ENCODE peak calls at places on chromosome 20, in seven cellular contexts. One of them, this sample, is unnamed.

GRCh38 chr20:41121399-41121798 is 15.9 kb upstream of the PLCG1 start:
- DNase-seq in Caki2: no peak
- DNase-seq in stimulated activated naive CD4-positive, alpha-beta T cell treated with Interleukin-2 at 50 U/mL for 16 hours: no peak
- DNase-seq in naive B cell: no peak
- DNase-seq in stimulated activated CD4-positive, alpha-beta T cell treated with anti-CD3 and anti-CD28 coated beads, Interleukin-4, amount 100 ng/mL, for 1 hour: no peak
- DNase-seq in dorsolateral prefrontal cortex: no peak
- DNase-seq in activated CD4-positive, CD25-positive, alpha-beta regulatory T cell treated with anti-CD3 and anti-CD28 coated beads, Interleukin-2, amount 50 U/mL, for 72 hours: no peak
- DNase-seq in this sample: no peak

GRCh38 chr20:44301285-44301684 is 9.7 kb downstream of the FITM2 start:
- DNase-seq in stimulated activated CD4-positive, alpha-beta T cell treated with anti-CD3 and anti-CD28 coated beads, Interleukin-4, amount 100 ng/mL, for 1 hour: no peak
- DNase-seq in dorsolateral prefrontal cortex: no peak
- DNase-seq in naive B cell: no peak
- DNase-seq in stimulated activated naive CD4-positive, alpha-beta T cell treated with Interleukin-2 at 50 U/mL for 16 hours: no peak
- DNase-seq in activated CD4-positive, CD25-positive, alpha-beta regulatory T cell treated with anti-CD3 and anti-CD28 coated beads, Interleukin-2, amount 50 U/mL, for 72 hours: no peak
- DNase-seq in Caki2: no peak
- DNase-seq in this sample: no peak

GRCh38 chr20:11553603-11554002 is 364.1 kb upstream of the BTBD3 start:
- DNase-seq in naive B cell: no peak
- DNase-seq in dorsolateral prefrontal cortex: no peak
- DNase-seq in activated CD4-positive, CD25-positive, alpha-beta regulatory T cell treated with anti-CD3 and anti-CD28 coated beads, Interleukin-2, amount 50 U/mL, for 72 hours: no peak
- DNase-seq in Caki2: peak; percentile 19
- DNase-seq in stimulated activated naive CD4-positive, alpha-beta T cell treated with Interleukin-2 at 50 U/mL for 16 hours: no peak
- DNase-seq in stimulated activated CD4-positive, alpha-beta T cell treated with anti-CD3 and anti-CD28 coated beads, Interleukin-4, amount 100 ng/mL, for 1 hour: no peak
- DNase-seq in this sample: no peak

GRCh38 chr20:45358282-45359068 is 4.5 kb upstream of the SYS1 start:
- DNase-seq in activated CD4-positive, CD25-positive, alpha-beta regulatory T cell treated with anti-CD3 and anti-CD28 coated beads, Interleukin-2, amount 50 U/mL, for 72 hours: no peak
- DNase-seq in stimulated activated CD4-positive, alpha-beta T cell treated with anti-CD3 and anti-CD28 coated beads, Interleukin-4, amount 100 ng/mL, for 1 hour: no peak
- DNase-seq in naive B cell: no peak
- DNase-seq in dorsolateral prefrontal cortex: peak; percentile 71
- DNase-seq in Caki2: no peak
- DNase-seq in stimulated activated naive CD4-positive, alpha-beta T cell treated with Interleukin-2 at 50 U/mL for 16 hours: no peak
- DNase-seq in this sample: peak; percentile 68

GRCh38 chr20:62840244-62841197 is 21.1 kb downstream of the TCFL5 start:
- DNase-seq in dorsolateral prefrontal cortex: no peak
- DNase-seq in activated CD4-positive, CD25-positive, alpha-beta regulatory T cell treated with anti-CD3 and anti-CD28 coated beads, Interleukin-2, amount 50 U/mL, for 72 hours: no peak
- DNase-seq in stimulated activated CD4-positive, alpha-beta T cell treated with anti-CD3 and anti-CD28 coated beads, Interleukin-4, amount 100 ng/mL, for 1 hour: no peak
- DNase-seq in naive B cell: no peak
- DNase-seq in stimulated activated naive CD4-positive, alpha-beta T cell treated with Interleukin-2 at 50 U/mL for 16 hours: no peak
- DNase-seq in Caki2: no peak
- DNase-seq in this sample: no peak

GRCh38 chr20:36154696-36155628 is at the start of gene EPB41L1:
- DNase-seq in activated CD4-positive, CD25-positive, alpha-beta regulatory T cell treated with anti-CD3 and anti-CD28 coated beads, Interleukin-2, amount 50 U/mL, for 72 hours: no peak
- DNase-seq in naive B cell: peak; percentile 9
- DNase-seq in dorsolateral prefrontal cortex: no peak
- DNase-seq in Caki2: no peak
- DNase-seq in stimulated activated CD4-positive, alpha-beta T cell treated with anti-CD3 and anti-CD28 coated beads, Interleukin-4, amount 100 ng/mL, for 1 hour: no peak
- DNase-seq in stimulated activated naive CD4-positive, alpha-beta T cell treated with Interleukin-2 at 50 U/mL for 16 hours: no peak
- DNase-seq in this sample: peak; percentile 46

GRCh38 chr20:64077876-64078551 is 1.3 kb downstream of the RGS19 start:
- DNase-seq in stimulated activated naive CD4-positive, alpha-beta T cell treated with Interleukin-2 at 50 U/mL for 16 hours: peak; percentile 36
- DNase-seq in Caki2: no peak
- DNase-seq in dorsolateral prefrontal cortex: no peak
- DNase-seq in activated CD4-positive, CD25-positive, alpha-beta regulatory T cell treated with anti-CD3 and anti-CD28 coated beads, Interleukin-2, amount 50 U/mL, for 72 hours: no peak
- DNase-seq in stimulated activated CD4-positive, alpha-beta T cell treated with anti-CD3 and anti-CD28 coated beads, Interleukin-4, amount 100 ng/mL, for 1 hour: peak; percentile 44
- DNase-seq in naive B cell: peak; percentile 85
- DNase-seq in this sample: no peak

GRCh38 chr20:31903630-31904386 is 33.4 kb downstream of the TTLL9 start:
- DNase-seq in stimulated activated CD4-positive, alpha-beta T cell treated with anti-CD3 and anti-CD28 coated beads, Interleukin-4, amount 100 ng/mL, for 1 hour: no peak
- DNase-seq in naive B cell: no peak
- DNase-seq in dorsolateral prefrontal cortex: no peak
- DNase-seq in activated CD4-positive, CD25-positive, alpha-beta regulatory T cell treated with anti-CD3 and anti-CD28 coated beads, Interleukin-2, amount 50 U/mL, for 72 hours: no peak
- DNase-seq in stimulated activated naive CD4-positive, alpha-beta T cell treated with Interleukin-2 at 50 U/mL for 16 hours: no peak
- DNase-seq in Caki2: no peak
- DNase-seq in this sample: no peak

GRCh38 chr20:13221673-13222318 is 722 bp downstream of the ISM1 start:
- DNase-seq in naive B cell: no peak
- DNase-seq in Caki2: peak; percentile 81
- DNase-seq in stimulated activated CD4-positive, alpha-beta T cell treated with anti-CD3 and anti-CD28 coated beads, Interleukin-4, amount 100 ng/mL, for 1 hour: peak; percentile 72
- DNase-seq in stimulated activated naive CD4-positive, alpha-beta T cell treated with Interleukin-2 at 50 U/mL for 16 hours: peak; percentile 52
- DNase-seq in activated CD4-positive, CD25-positive, alpha-beta regulatory T cell treated with anti-CD3 and anti-CD28 coated beads, Interleukin-2, amount 50 U/mL, for 72 hours: peak; percentile 49
- DNase-seq in dorsolateral prefrontal cortex: peak; percentile 33
- DNase-seq in this sample: peak; percentile 23

GRCh38 chr20:37498066-37498702 is 22.9 kb upstream of the NNAT start:
- DNase-seq in stimulated activated CD4-positive, alpha-beta T cell treated with anti-CD3 and anti-CD28 coated beads, Interleukin-4, amount 100 ng/mL, for 1 hour: no peak
- DNase-seq in activated CD4-positive, CD25-positive, alpha-beta regulatory T cell treated with anti-CD3 and anti-CD28 coated beads, Interleukin-2, amount 50 U/mL, for 72 hours: no peak
- DNase-seq in dorsolateral prefrontal cortex: no peak
- DNase-seq in naive B cell: no peak
- DNase-seq in stimulated activated naive CD4-positive, alpha-beta T cell treated with Interleukin-2 at 50 U/mL for 16 hours: no peak
- DNase-seq in Caki2: no peak
- DNase-seq in this sample: no peak

GRCh38 chr20:51725584-51726176 is 42.5 kb downstream of the ATP9A start:
- DNase-seq in stimulated activated naive CD4-positive, alpha-beta T cell treated with Interleukin-2 at 50 U/mL for 16 hours: no peak
- DNase-seq in stimulated activated CD4-positive, alpha-beta T cell treated with anti-CD3 and anti-CD28 coated beads, Interleukin-4, amount 100 ng/mL, for 1 hour: no peak
- DNase-seq in dorsolateral prefrontal cortex: no peak
- DNase-seq in naive B cell: no peak
- DNase-seq in Caki2: no peak
- DNase-seq in activated CD4-positive, CD25-positive, alpha-beta regulatory T cell treated with anti-CD3 and anti-CD28 coated beads, Interleukin-2, amount 50 U/mL, for 72 hours: no peak
- DNase-seq in this sample: no peak

GRCh38 chr20:46767127-46767761 is 57.8 kb downstream of the SLC2A10 start:
- DNase-seq in stimulated activated CD4-positive, alpha-beta T cell treated with anti-CD3 and anti-CD28 coated beads, Interleukin-4, amount 100 ng/mL, for 1 hour: no peak
- DNase-seq in dorsolateral prefrontal cortex: no peak
- DNase-seq in naive B cell: no peak
- DNase-seq in stimulated activated naive CD4-positive, alpha-beta T cell treated with Interleukin-2 at 50 U/mL for 16 hours: no peak
- DNase-seq in Caki2: peak; percentile 11
- DNase-seq in activated CD4-positive, CD25-positive, alpha-beta regulatory T cell treated with anti-CD3 and anti-CD28 coated beads, Interleukin-2, amount 50 U/mL, for 72 hours: no peak
- DNase-seq in this sample: no peak

GRCh38 chr20:50645253-50646068 is 45.9 kb downstream of the RIPOR3 start:
- DNase-seq in stimulated activated CD4-positive, alpha-beta T cell treated with anti-CD3 and anti-CD28 coated beads, Interleukin-4, amount 100 ng/mL, for 1 hour: no peak
- DNase-seq in naive B cell: no peak
- DNase-seq in activated CD4-positive, CD25-positive, alpha-beta regulatory T cell treated with anti-CD3 and anti-CD28 coated beads, Interleukin-2, amount 50 U/mL, for 72 hours: no peak
- DNase-seq in Caki2: peak; percentile 98
- DNase-seq in stimulated activated naive CD4-positive, alpha-beta T cell treated with Interleukin-2 at 50 U/mL for 16 hours: no peak
- DNase-seq in dorsolateral prefrontal cortex: no peak
- DNase-seq in this sample: no peak

GRCh38 chr20:61951695-61952533 is 113.8 kb downstream of the TAF4 start:
- DNase-seq in dorsolateral prefrontal cortex: no peak
- DNase-seq in activated CD4-positive, CD25-positive, alpha-beta regulatory T cell treated with anti-CD3 and anti-CD28 coated beads, Interleukin-2, amount 50 U/mL, for 72 hours: no peak
- DNase-seq in naive B cell: no peak
- DNase-seq in Caki2: peak; percentile 35
- DNase-seq in stimulated activated naive CD4-positive, alpha-beta T cell treated with Interleukin-2 at 50 U/mL for 16 hours: no peak
- DNase-seq in stimulated activated CD4-positive, alpha-beta T cell treated with anti-CD3 and anti-CD28 coated beads, Interleukin-4, amount 100 ng/mL, for 1 hour: no peak
- DNase-seq in this sample: no peak

GRCh38 chr20:48999890-49000870 is 45.9 kb upstream of the CSE1L start:
- DNase-seq in naive B cell: no peak
- DNase-seq in Caki2: no peak
- DNase-seq in stimulated activated CD4-positive, alpha-beta T cell treated with anti-CD3 and anti-CD28 coated beads, Interleukin-4, amount 100 ng/mL, for 1 hour: no peak
- DNase-seq in dorsolateral prefrontal cortex: no peak
- DNase-seq in stimulated activated naive CD4-positive, alpha-beta T cell treated with Interleukin-2 at 50 U/mL for 16 hours: no peak
- DNase-seq in activated CD4-positive, CD25-positive, alpha-beta regulatory T cell treated with anti-CD3 and anti-CD28 coated beads, Interleukin-2, amount 50 U/mL, for 72 hours: no peak
- DNase-seq in this sample: no peak

GRCh38 chr20:61701401-61701800 is 364.3 kb downstream of the TAF4 start:
- DNase-seq in Caki2: no peak
- DNase-seq in activated CD4-positive, CD25-positive, alpha-beta regulatory T cell treated with anti-CD3 and anti-CD28 coated beads, Interleukin-2, amount 50 U/mL, for 72 hours: no peak
- DNase-seq in dorsolateral prefrontal cortex: no peak
- DNase-seq in stimulated activated CD4-positive, alpha-beta T cell treated with anti-CD3 and anti-CD28 coated beads, Interleukin-4, amount 100 ng/mL, for 1 hour: no peak
- DNase-seq in stimulated activated naive CD4-positive, alpha-beta T cell treated with Interleukin-2 at 50 U/mL for 16 hours: no peak
- DNase-seq in naive B cell: no peak
- DNase-seq in this sample: no peak

GRCh38 chr20:24755411-24755922 is 193.6 kb upstream of the CST7 start:
- DNase-seq in activated CD4-positive, CD25-positive, alpha-beta regulatory T cell treated with anti-CD3 and anti-CD28 coated beads, Interleukin-2, amount 50 U/mL, for 72 hours: no peak
- DNase-seq in dorsolateral prefrontal cortex: no peak
- DNase-seq in naive B cell: no peak
- DNase-seq in stimulated activated CD4-positive, alpha-beta T cell treated with anti-CD3 and anti-CD28 coated beads, Interleukin-4, amount 100 ng/mL, for 1 hour: no peak
- DNase-seq in stimulated activated naive CD4-positive, alpha-beta T cell treated with Interleukin-2 at 50 U/mL for 16 hours: no peak
- DNase-seq in Caki2: peak; percentile 81
- DNase-seq in this sample: no peak

GRCh38 chr20:361562-361961 is 14.7 kb downstream of the NRSN2 start:
- DNase-seq in naive B cell: no peak
- DNase-seq in stimulated activated naive CD4-positive, alpha-beta T cell treated with Interleukin-2 at 50 U/mL for 16 hours: no peak
- DNase-seq in Caki2: peak; percentile 94
- DNase-seq in dorsolateral prefrontal cortex: no peak
- DNase-seq in stimulated activated CD4-positive, alpha-beta T cell treated with anti-CD3 and anti-CD28 coated beads, Interleukin-4, amount 100 ng/mL, for 1 hour: no peak
- DNase-seq in activated CD4-positive, CD25-positive, alpha-beta regulatory T cell treated with anti-CD3 and anti-CD28 coated beads, Interleukin-2, amount 50 U/mL, for 72 hours: no peak
- DNase-seq in this sample: no peak

GRCh38 chr20:52983726-52984450 is 11.7 kb downstream of the TSHZ2 start:
- DNase-seq in Caki2: no peak
- DNase-seq in naive B cell: no peak
- DNase-seq in activated CD4-positive, CD25-positive, alpha-beta regulatory T cell treated with anti-CD3 and anti-CD28 coated beads, Interleukin-2, amount 50 U/mL, for 72 hours: no peak
- DNase-seq in stimulated activated CD4-positive, alpha-beta T cell treated with anti-CD3 and anti-CD28 coated beads, Interleukin-4, amount 100 ng/mL, for 1 hour: no peak
- DNase-seq in stimulated activated naive CD4-positive, alpha-beta T cell treated with Interleukin-2 at 50 U/mL for 16 hours: no peak
- DNase-seq in dorsolateral prefrontal cortex: no peak
- DNase-seq in this sample: no peak

GRCh38 chr20:7938058-7938457 is 2.2 kb downstream of the HAO1 start:
- DNase-seq in naive B cell: no peak
- DNase-seq in stimulated activated naive CD4-positive, alpha-beta T cell treated with Interleukin-2 at 50 U/mL for 16 hours: no peak
- DNase-seq in dorsolateral prefrontal cortex: no peak
- DNase-seq in Caki2: no peak
- DNase-seq in stimulated activated CD4-positive, alpha-beta T cell treated with anti-CD3 and anti-CD28 coated beads, Interleukin-4, amount 100 ng/mL, for 1 hour: no peak
- DNase-seq in activated CD4-positive, CD25-positive, alpha-beta regulatory T cell treated with anti-CD3 and anti-CD28 coated beads, Interleukin-2, amount 50 U/mL, for 72 hours: no peak
- DNase-seq in this sample: no peak

GRCh38 chr20:56628873-56629463 is at the start of gene TFAP2C:
- DNase-seq in stimulated activated naive CD4-positive, alpha-beta T cell treated with Interleukin-2 at 50 U/mL for 16 hours: no peak
- DNase-seq in stimulated activated CD4-positive, alpha-beta T cell treated with anti-CD3 and anti-CD28 coated beads, Interleukin-4, amount 100 ng/mL, for 1 hour: peak; percentile 12
- DNase-seq in dorsolateral prefrontal cortex: no peak
- DNase-seq in naive B cell: no peak
- DNase-seq in Caki2: peak; percentile 85
- DNase-seq in activated CD4-positive, CD25-positive, alpha-beta regulatory T cell treated with anti-CD3 and anti-CD28 coated beads, Interleukin-2, amount 50 U/mL, for 72 hours: no peak
- DNase-seq in this sample: no peak

GRCh38 chr20:60085551-60086132 is 127.4 kb downstream of the CDH26 start:
- DNase-seq in Caki2: no peak
- DNase-seq in stimulated activated CD4-positive, alpha-beta T cell treated with anti-CD3 and anti-CD28 coated beads, Interleukin-4, amount 100 ng/mL, for 1 hour: no peak
- DNase-seq in dorsolateral prefrontal cortex: peak; percentile 32
- DNase-seq in naive B cell: no peak
- DNase-seq in stimulated activated naive CD4-positive, alpha-beta T cell treated with Interleukin-2 at 50 U/mL for 16 hours: no peak
- DNase-seq in activated CD4-positive, CD25-positive, alpha-beta regulatory T cell treated with anti-CD3 and anti-CD28 coated beads, Interleukin-2, amount 50 U/mL, for 72 hours: no peak
- DNase-seq in this sample: no peak

GRCh38 chr20:23413862-23414422 is 7.3 kb downstream of the NAPB start:
- DNase-seq in stimulated activated naive CD4-positive, alpha-beta T cell treated with Interleukin-2 at 50 U/mL for 16 hours: no peak
- DNase-seq in naive B cell: no peak
- DNase-seq in Caki2: no peak
- DNase-seq in activated CD4-positive, CD25-positive, alpha-beta regulatory T cell treated with anti-CD3 and anti-CD28 coated beads, Interleukin-2, amount 50 U/mL, for 72 hours: no peak
- DNase-seq in stimulated activated CD4-positive, alpha-beta T cell treated with anti-CD3 and anti-CD28 coated beads, Interleukin-4, amount 100 ng/mL, for 1 hour: no peak
- DNase-seq in dorsolateral prefrontal cortex: no peak
- DNase-seq in this sample: no peak

This sample was measured in occipital lobe.